ENCODE peak calls at places on chromosomes 1 and 21, in eight cellular contexts. One of them, this sample, is unnamed.

GRCh38 chr1:48073773-48074172 is 76.6 kb upstream of the TRABD2B start:
- DNase-seq in tibial nerve: no peak
- DNase-seq in dorsolateral prefrontal cortex: no peak
- DNase-seq in esophagus muscularis mucosa: no peak
- DNase-seq in pancreas: no peak
- DNase-seq in fibroblast of mammary gland: no peak
- DNase-seq in psoas muscle: no peak
- DNase-seq in transverse colon: no peak
- DNase-seq in this sample: no peak

GRCh38 chr1:155044812-155045690 is 6.1 kb upstream of the ADAM15 start:
- DNase-seq in psoas muscle: peak; percentile 92
- DNase-seq in transverse colon: peak; percentile 85
- DNase-seq in pancreas: peak; percentile 87
- DNase-seq in fibroblast of mammary gland: peak; percentile 85
- DNase-seq in tibial nerve: peak; percentile 63
- DNase-seq in dorsolateral prefrontal cortex: peak; percentile 57
- DNase-seq in esophagus muscularis mucosa: no peak
- DNase-seq in this sample: peak; percentile 79

GRCh38 chr1:224615861-224616760 is at the start of gene CNIH3:
- DNase-seq in tibial nerve: no peak
- DNase-seq in transverse colon: no peak
- DNase-seq in dorsolateral prefrontal cortex: peak; percentile 24
- DNase-seq in psoas muscle: peak; percentile 70
- DNase-seq in esophagus muscularis mucosa: no peak
- DNase-seq in fibroblast of mammary gland: peak; percentile 84
- DNase-seq in pancreas: peak; percentile 81
- DNase-seq in this sample: peak; percentile 94

GRCh38 chr1:154730986-154731489 is 123.1 kb upstream of the ADAR start:
- DNase-seq in pancreas: no peak
- DNase-seq in dorsolateral prefrontal cortex: no peak
- DNase-seq in fibroblast of mammary gland: peak; percentile 39
- DNase-seq in psoas muscle: no peak
- DNase-seq in transverse colon: no peak
- DNase-seq in tibial nerve: no peak
- DNase-seq in esophagus muscularis mucosa: no peak
- DNase-seq in this sample: no peak

GRCh38 chr1:172704003-172704402 is 45.1 kb downstream of the FASLG start:
- DNase-seq in dorsolateral prefrontal cortex: no peak
- DNase-seq in fibroblast of mammary gland: no peak
- DNase-seq in pancreas: no peak
- DNase-seq in psoas muscle: no peak
- DNase-seq in tibial nerve: no peak
- DNase-seq in transverse colon: peak; percentile 12
- DNase-seq in esophagus muscularis mucosa: no peak
- DNase-seq in this sample: no peak

GRCh38 chr1:41277371-41277994 is 35.4 kb upstream of the SCMH1 start:
- DNase-seq in psoas muscle: no peak
- DNase-seq in tibial nerve: no peak
- DNase-seq in dorsolateral prefrontal cortex: no peak
- DNase-seq in esophagus muscularis mucosa: no peak
- DNase-seq in fibroblast of mammary gland: no peak
- DNase-seq in pancreas: no peak
- DNase-seq in transverse colon: no peak
- DNase-seq in this sample: no peak

GRCh38 chr1:77175230-77175844 is 43.9 kb downstream of the PIGK start:
- DNase-seq in tibial nerve: no peak
- DNase-seq in transverse colon: no peak
- DNase-seq in pancreas: no peak
- DNase-seq in dorsolateral prefrontal cortex: no peak
- DNase-seq in esophagus muscularis mucosa: no peak
- DNase-seq in psoas muscle: no peak
- DNase-seq in fibroblast of mammary gland: peak; percentile 58
- DNase-seq in this sample: peak; percentile 3

GRCh38 chr1:34970829-34971228 is 14.3 kb downstream of the TMEM35B start:
- DNase-seq in transverse colon: no peak
- DNase-seq in esophagus muscularis mucosa: no peak
- DNase-seq in dorsolateral prefrontal cortex: no peak
- DNase-seq in fibroblast of mammary gland: no peak
- DNase-seq in tibial nerve: no peak
- DNase-seq in psoas muscle: no peak
- DNase-seq in pancreas: no peak
- DNase-seq in this sample: no peak

GRCh38 chr1:93775224-93775623 is 93.6 kb upstream of the BCAR3 start:
- DNase-seq in transverse colon: no peak
- DNase-seq in dorsolateral prefrontal cortex: no peak
- DNase-seq in esophagus muscularis mucosa: no peak
- DNase-seq in pancreas: no peak
- DNase-seq in tibial nerve: no peak
- DNase-seq in fibroblast of mammary gland: no peak
- DNase-seq in psoas muscle: no peak
- DNase-seq in this sample: no peak

GRCh38 chr1:167627865-167628641 is 2.0 kb upstream of the RCSD1 start:
- DNase-seq in esophagus muscularis mucosa: no peak
- DNase-seq in psoas muscle: peak; percentile 62
- DNase-seq in dorsolateral prefrontal cortex: no peak
- DNase-seq in pancreas: no peak
- DNase-seq in transverse colon: peak; percentile 67
- DNase-seq in tibial nerve: no peak
- DNase-seq in fibroblast of mammary gland: no peak
- DNase-seq in this sample: no peak

GRCh38 chr1:27026621-27027574 is 14.2 kb upstream of the TENT5B start:
- DNase-seq in tibial nerve: no peak
- DNase-seq in fibroblast of mammary gland: peak; percentile 74
- DNase-seq in pancreas: no peak
- DNase-seq in transverse colon: peak; percentile 30
- DNase-seq in psoas muscle: peak; percentile 53
- DNase-seq in dorsolateral prefrontal cortex: no peak
- DNase-seq in esophagus muscularis mucosa: no peak
- DNase-seq in this sample: peak; percentile 86

GRCh38 chr1:200028586-200029034 is 1.1 kb downstream of the NR5A2 start:
- DNase-seq in pancreas: no peak
- DNase-seq in psoas muscle: no peak
- DNase-seq in fibroblast of mammary gland: no peak
- DNase-seq in esophagus muscularis mucosa: no peak
- DNase-seq in dorsolateral prefrontal cortex: no peak
- DNase-seq in tibial nerve: no peak
- DNase-seq in transverse colon: no peak
- DNase-seq in this sample: peak; percentile 17

GRCh38 chr1:31258581-31258980 is 18.9 kb upstream of the NKAIN1 start:
- DNase-seq in psoas muscle: no peak
- DNase-seq in transverse colon: no peak
- DNase-seq in dorsolateral prefrontal cortex: no peak
- DNase-seq in pancreas: no peak
- DNase-seq in fibroblast of mammary gland: no peak
- DNase-seq in tibial nerve: no peak
- DNase-seq in esophagus muscularis mucosa: no peak
- DNase-seq in this sample: no peak

GRCh38 chr1:172914517-172915144 is 136.1 kb downstream of the TNFSF18 start:
- DNase-seq in esophagus muscularis mucosa: no peak
- DNase-seq in fibroblast of mammary gland: peak; percentile 91
- DNase-seq in dorsolateral prefrontal cortex: no peak
- DNase-seq in pancreas: no peak
- DNase-seq in transverse colon: no peak
- DNase-seq in tibial nerve: no peak
- DNase-seq in psoas muscle: no peak
- DNase-seq in this sample: peak; percentile 73

GRCh38 chr21:17793675-17794123 is 25.5 kb downstream of the C21orf91 start:
- DNase-seq in transverse colon: no peak
- DNase-seq in tibial nerve: no peak
- DNase-seq in esophagus muscularis mucosa: no peak
- DNase-seq in fibroblast of mammary gland: peak; percentile 53
- DNase-seq in pancreas: no peak
- DNase-seq in psoas muscle: no peak
- DNase-seq in dorsolateral prefrontal cortex: no peak
- DNase-seq in this sample: peak; percentile 10

DNA sequence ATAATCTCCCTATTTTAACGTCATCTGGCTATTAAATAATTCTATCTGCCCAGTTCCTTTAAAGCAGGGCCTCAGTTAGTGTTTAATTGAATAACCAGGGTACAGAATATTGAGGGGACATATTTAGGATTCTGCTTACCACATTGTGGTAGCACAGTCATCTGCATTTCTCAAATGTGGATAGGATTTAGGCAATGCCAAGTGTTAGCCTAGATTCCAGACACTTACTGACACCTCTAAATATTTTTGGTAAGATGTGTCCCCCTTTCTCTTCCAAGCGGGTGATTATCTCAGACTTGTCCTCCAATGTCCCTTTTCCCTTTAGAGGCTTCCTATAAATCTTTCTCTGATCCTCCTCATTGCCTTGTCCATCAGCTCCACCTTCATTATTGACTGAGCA is 160.8 kb upstream of the HOOK1 start:
- DNase-seq in fibroblast of mammary gland: no peak
- DNase-seq in psoas muscle: no peak
- DNase-seq in transverse colon: no peak
- DNase-seq in esophagus muscularis mucosa: no peak
- DNase-seq in pancreas: no peak
- DNase-seq in dorsolateral prefrontal cortex: no peak
- DNase-seq in tibial nerve: no peak
- DNase-seq in this sample: no peak
- H3K4me3 ChIP-seq in fibroblast of mammary gland: no peak overlapping the region
- H3K4me3 ChIP-seq in psoas muscle: no peak overlapping the region
- H3K4me3 ChIP-seq in transverse colon: no peak overlapping the region
- H3K4me3 ChIP-seq in esophagus muscularis mucosa: no peak overlapping the region
- H3K4me3 ChIP-seq in pancreas: no peak overlapping the region
- H3K4me3 ChIP-seq in dorsolateral prefrontal cortex: no peak overlapping the region
- H3K4me3 ChIP-seq in tibial nerve: no peak overlapping the region
- H3K4me3 ChIP-seq in this sample: no peak overlapping the region

GRCh38 chr1:221741971-221742554 is at the start of gene DUSP10:
- DNase-seq in fibroblast of mammary gland: peak; percentile 99
- DNase-seq in dorsolateral prefrontal cortex: peak; percentile 99
- DNase-seq in esophagus muscularis mucosa: peak; percentile 100
- DNase-seq in tibial nerve: peak; percentile 99
- DNase-seq in psoas muscle: peak; percentile 98
- DNase-seq in pancreas: peak; percentile 99
- DNase-seq in transverse colon: peak; percentile 99
- DNase-seq in this sample: peak; percentile 100
- TF ChIP-seq CTCF in fibroblast of mammary gland: no peak
- TF ChIP-seq CTCF in dorsolateral prefrontal cortex: no peak
- TF ChIP-seq CTCF in esophagus muscularis mucosa: no peak
- TF ChIP-seq CTCF in tibial nerve: no peak
- TF ChIP-seq CTCF in psoas muscle: no peak
- TF ChIP-seq CTCF in pancreas: no peak
- TF ChIP-seq CTCF in transverse colon: no peak
- TF ChIP-seq CTCF in this sample: no peak

DNA sequence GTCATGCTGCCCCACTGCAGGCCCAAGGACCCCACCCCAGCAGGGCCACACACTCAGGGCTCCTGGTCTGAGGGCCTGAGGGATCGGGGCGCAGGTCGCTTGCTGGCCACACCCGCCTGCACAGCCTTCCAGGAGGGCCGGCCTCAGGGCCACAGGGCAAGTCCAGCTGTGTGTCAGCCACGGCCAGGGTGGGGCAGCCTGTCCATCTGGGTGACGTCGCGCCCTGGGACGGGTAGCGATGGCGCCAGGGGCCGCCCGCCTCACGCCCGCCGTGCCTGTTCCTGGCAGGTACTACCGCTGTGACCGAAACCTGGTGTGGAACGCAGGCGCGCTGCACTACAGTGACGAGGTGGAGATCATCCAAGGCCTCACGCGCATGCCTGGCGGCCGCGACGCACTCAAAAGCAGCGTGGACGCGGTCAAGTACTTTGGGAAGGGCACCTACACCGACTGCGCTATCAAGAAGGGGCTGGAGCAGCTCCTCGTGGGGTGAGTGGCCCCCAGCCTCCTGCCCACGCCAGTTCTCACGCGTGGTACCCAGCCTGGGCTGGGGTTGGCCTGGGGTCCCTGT is 2.5 kb downstream of the COL6A1 start:
- DNase-seq in pancreas: no peak
- DNase-seq in psoas muscle: peak; percentile 85
- DNase-seq in esophagus muscularis mucosa: no peak
- DNase-seq in tibial nerve: no peak
- DNase-seq in transverse colon: peak; percentile 49
- DNase-seq in dorsolateral prefrontal cortex: peak; percentile 17
- DNase-seq in fibroblast of mammary gland: peak; percentile 64
- DNase-seq in this sample: no peak
- H3K4me3 ChIP-seq in pancreas: no peak overlapping the region
- H3K4me3 ChIP-seq in psoas muscle: peak overlapping the region; percentile 93
- H3K4me3 ChIP-seq in esophagus muscularis mucosa: peak overlapping the region; percentile 71
- H3K4me3 ChIP-seq in tibial nerve: no peak overlapping the region
- H3K4me3 ChIP-seq in transverse colon: peak overlapping the region; percentile 45
- H3K4me3 ChIP-seq in dorsolateral prefrontal cortex: no peak overlapping the region
- H3K4me3 ChIP-seq in fibroblast of mammary gland: peak overlapping the region; percentile 80
- H3K4me3 ChIP-seq in this sample: peak overlapping the region; percentile 97

GRCh38 chr1:164617607-164618564 is 58.9 kb downstream of the PBX1 start:
- DNase-seq in esophagus muscularis mucosa: no peak
- DNase-seq in fibroblast of mammary gland: peak; percentile 54
- DNase-seq in transverse colon: peak; percentile 43
- DNase-seq in psoas muscle: no peak
- DNase-seq in dorsolateral prefrontal cortex: no peak
- DNase-seq in pancreas: no peak
- DNase-seq in tibial nerve: no peak
- DNase-seq in this sample: no peak
- TF ChIP-seq CTCF in esophagus muscularis mucosa: peak; percentile 56
- TF ChIP-seq CTCF in fibroblast of mammary gland: peak; percentile 64
- TF ChIP-seq CTCF in transverse colon: peak; percentile 44
- TF ChIP-seq CTCF in psoas muscle: peak; percentile 42
- TF ChIP-seq CTCF in dorsolateral prefrontal cortex: peak; percentile 54
- TF ChIP-seq CTCF in pancreas: no peak
- TF ChIP-seq CTCF in tibial nerve: peak; percentile 44
- TF ChIP-seq CTCF in this sample: peak; percentile 53

DNA sequence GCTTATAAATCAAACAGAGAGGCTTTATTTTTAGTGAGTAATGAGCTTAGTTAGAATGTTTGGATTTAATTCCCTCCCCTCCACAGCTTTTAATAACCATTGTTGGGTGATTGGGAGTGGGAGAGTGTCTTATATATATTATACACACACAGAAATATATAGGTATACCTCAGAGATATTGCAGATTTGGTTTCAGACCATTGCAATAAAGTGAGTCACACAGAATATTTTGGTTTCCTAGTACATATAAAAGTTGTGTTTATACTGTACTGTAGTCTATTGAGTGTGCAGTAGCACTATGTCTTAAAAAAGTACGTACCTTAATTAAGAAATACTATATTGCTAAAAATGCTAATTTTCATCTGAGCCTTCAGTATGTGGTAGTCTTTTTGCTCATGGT is 44.4 kb downstream of the RPS6KC1 start:
- DNase-seq in fibroblast of mammary gland: no peak
- DNase-seq in transverse colon: no peak
- DNase-seq in dorsolateral prefrontal cortex: no peak
- DNase-seq in pancreas: no peak
- DNase-seq in psoas muscle: no peak
- DNase-seq in tibial nerve: no peak
- DNase-seq in esophagus muscularis mucosa: no peak
- DNase-seq in this sample: no peak
- H3K4me3 ChIP-seq in fibroblast of mammary gland: no peak overlapping the region
- H3K4me3 ChIP-seq in transverse colon: no peak overlapping the region
- H3K4me3 ChIP-seq in dorsolateral prefrontal cortex: no peak overlapping the region
- H3K4me3 ChIP-seq in pancreas: no peak overlapping the region
- H3K4me3 ChIP-seq in psoas muscle: no peak overlapping the region
- H3K4me3 ChIP-seq in tibial nerve: no peak overlapping the region
- H3K4me3 ChIP-seq in esophagus muscularis mucosa: no peak overlapping the region
- H3K4me3 ChIP-seq in this sample: no peak overlapping the region

DNA sequence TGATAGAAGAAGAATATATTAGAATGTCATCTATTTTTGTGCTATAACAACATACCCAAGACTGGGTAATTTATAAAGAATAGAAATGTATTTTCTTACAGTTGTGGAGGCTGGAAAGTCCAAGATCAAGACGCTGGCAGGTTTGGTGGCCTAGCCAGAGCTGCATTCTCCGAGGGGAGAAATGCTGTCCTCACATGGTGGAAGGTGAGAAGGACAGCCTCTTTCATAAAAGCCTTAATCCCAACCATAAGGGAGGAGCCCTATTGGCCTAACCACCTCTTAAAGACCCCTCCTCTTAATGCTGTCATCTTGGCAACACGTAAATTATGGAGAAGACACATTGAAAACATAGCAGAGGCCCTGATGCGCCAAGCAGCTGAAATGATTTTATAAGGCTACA is 60.1 kb upstream of the KAZN start:
- DNase-seq in tibial nerve: no peak
- DNase-seq in fibroblast of mammary gland: no peak
- DNase-seq in transverse colon: no peak
- DNase-seq in pancreas: no peak
- DNase-seq in esophagus muscularis mucosa: no peak
- DNase-seq in psoas muscle: no peak
- DNase-seq in dorsolateral prefrontal cortex: no peak
- DNase-seq in this sample: no peak
- TF ChIP-seq CTCF in tibial nerve: no peak
- TF ChIP-seq CTCF in fibroblast of mammary gland: peak; percentile 44
- TF ChIP-seq CTCF in transverse colon: no peak
- TF ChIP-seq CTCF in pancreas: no peak
- TF ChIP-seq CTCF in esophagus muscularis mucosa: no peak
- TF ChIP-seq CTCF in psoas muscle: no peak
- TF ChIP-seq CTCF in dorsolateral prefrontal cortex: peak; percentile 8
- TF ChIP-seq CTCF in this sample: no peak